ENCODE peak calls at places on chromosome 17, in six cellular contexts. M is HepG2, S is GM12878, W is NT2/D1, H is H1, G is K562. U is an unnamed sample.

GRCh38 chr17:80424878-80425765 is 10.2 kb downstream of the ENDOV start:
- DNase-seq in M (no peak), S (no peak), W (no peak), H (no peak), G (no peak), U (no peak)

GRCh38 chr17:73564856-73565255 is 79.4 kb downstream of the SDK2 start:
- DNase-seq in M (no peak), S (no peak), W (no peak), H (no peak), G (no peak), U (no peak)

GRCh38 chr17:83073389-83074063 is 5.9 kb upstream of the METRNL start:
- DNase-seq in M (no peak), S (no peak), W (no peak), H (no peak), G (peak), U (peak)

GRCh38 chr17:81941484-81942166 is 4.5 kb upstream of the PYCR1 start:
- DNase-seq in M (no peak), S (no peak), W (no peak), H (no peak), G (no peak), U (no peak)

GRCh38 chr17:32590974-32591373 is 104.2 kb downstream of the CDK5R1 start:
- DNase-seq in M (no peak), S (no peak), W (no peak), H (no peak), G (no peak), U (no peak)

GRCh38 chr17:4161560-4162221 is 18.7 kb downstream of the CYB5D2 start:
- DNase-seq in M (no peak), S (no peak), W (no peak), H (no peak), G (peak), U (no peak)

GRCh38 chr17:18859256-18859655 is 1.3 kb downstream of the PRPSAP2 start:
- DNase-seq in M (peak), S (no peak), W (no peak), H (no peak), G (peak), U (no peak)

GRCh38 chr17:7844292-7845154 is 10.3 kb upstream of the TMEM88 start:
- DNase-seq in M (peak), S (peak), W (no peak), H (no peak), G (peak), U (peak)

GRCh38 chr17:5508855-5509254 is 22.5 kb downstream of the MIS12 start:
- DNase-seq in M (peak), S (no peak), W (no peak), H (no peak), G (no peak), U (no peak)

GRCh38 chr17:50923611-50924010 is 57.5 kb upstream of the TOB1 start:
- DNase-seq in M (no peak), S (no peak), W (no peak), H (no peak), G (no peak), U (no peak)

GRCh38 chr17:82632461-82632860 is 15.8 kb downstream of the WDR45B start:
- DNase-seq in M (no peak), S (peak), W (no peak), H (no peak), G (no peak), U (no peak)

GRCh38 chr17:14741516-14741915 is 440.6 kb downstream of the HS3ST3B1 start:
- DNase-seq in M (no peak), S (no peak), W (no peak), H (no peak), G (no peak), U (no peak)

GRCh38 chr17:55962931-55963378 is 190.3 kb upstream of the ANKFN1 start:
- DNase-seq in M (no peak), S (no peak), W (no peak), H (no peak), G (no peak), U (no peak)

GRCh38 chr17:5592382-5592781 is 8.1 kb upstream of the NLRP1 start:
- DNase-seq in M (peak), S (no peak), W (no peak), H (no peak), G (no peak), U (peak)

GRCh38 chr17:1110844-1111598 is 68.8 kb downstream of the ABR start:
- DNase-seq in M (peak), S (no peak), W (no peak), H (no peak), G (no peak), U (peak)

GRCh38 chr17:53588317-53588716 is 234.4 kb upstream of the KIF2B start:
- DNase-seq in M (no peak), S (no peak), W (no peak), H (no peak), G (no peak), U (no peak)

GRCh38 chr17:75345514-75346167 is 56.4 kb upstream of the SLC25A19 start:
- DNase-seq in M (no peak), S (peak), W (no peak), H (no peak), G (no peak), U (no peak)

GRCh38 chr17:77877019-77877418 is 81.5 kb upstream of the TNRC6C start:
- DNase-seq in M (no peak), S (no peak), W (no peak), H (no peak), G (no peak), U (no peak)

GRCh38 chr17:38663125-38663751 is 11.5 kb downstream of the EPOP start:
- DNase-seq in M (peak), S (no peak), W (peak), H (peak), G (peak), U (peak)

GRCh38 chr17:16150251-16150859 is 65.0 kb downstream of the NCOR1 start:
- DNase-seq in M (no peak), S (no peak), W (no peak), H (no peak), G (no peak), U (peak)

GRCh38 chr17:78375401-78376079 is 2.9 kb upstream of the PGS1 start:
- DNase-seq in M (peak), S (no peak), W (no peak), H (no peak), G (no peak), U (no peak)

GRCh38 chr17:40093005-40093579 is 7.3 kb downstream of the NR1D1 start:
- DNase-seq in M (no peak), S (no peak), W (no peak), H (no peak), G (no peak), U (no peak)

GRCh38 chr17:61007980-61008379 is 330.3 kb downstream of the BCAS3 start:
- DNase-seq in M (no peak), S (no peak), W (no peak), H (no peak), G (no peak), U (no peak)

GRCh38 chr17:36069131-36069530 is 5.1 kb downstream of the CCL18 start:
- DNase-seq in M (no peak), S (no peak), W (no peak), H (no peak), G (no peak), U (no peak)

GRCh38 chr17:13537871-13538643 is 63.7 kb downstream of the HS3ST3A1 start:
- DNase-seq in M (no peak), S (no peak), W (no peak), H (no peak), G (peak), U (no peak)

GRCh38 chr17:80895366-80895765 is 96.3 kb upstream of the CHMP6 start:
- DNase-seq in M (no peak), S (no peak), W (no peak), H (no peak), G (no peak), U (no peak)

GRCh38 chr17:63041722-63042121 is 75.7 kb downstream of the TANC2 start:
- DNase-seq in M (no peak), S (no peak), W (no peak), H (no peak), G (no peak), U (no peak)

GRCh38 chr17:63039899-63040602 is 74.0 kb downstream of the TANC2 start:
- DNase-seq in M (no peak), S (no peak), W (no peak), H (no peak), G (no peak), U (peak)

GRCh38 chr17:63041251-63041650 is 75.2 kb downstream of the TANC2 start:
- DNase-seq in M (no peak), S (no peak), W (no peak), H (no peak), G (no peak), U (no peak)

GRCh38 chr17:63040816-63041215 is 74.8 kb downstream of the TANC2 start:
- DNase-seq in M (no peak), S (no peak), W (no peak), H (no peak), G (no peak), U (no peak)

GRCh38 chr17:63042443-63042842 is 76.4 kb downstream of the TANC2 start:
- DNase-seq in M (no peak), S (no peak), W (no peak), H (no peak), G (no peak), U (no peak)
- TF ChIP-seq ZNF274 in M (no peak), S (no peak), W (no peak), H (no peak), G (no peak), U (no peak)

GRCh38 chr17:44865231-44865660 is 17.6 kb downstream of the HIGD1B start:
- DNase-seq in M (peak), S (no peak), W (peak), H (peak), G (peak), U (peak)
- TF ChIP-seq ZNF274 in M (no peak), S (no peak), W (no peak), H (no peak), G (no peak), U (no peak)

DNA sequence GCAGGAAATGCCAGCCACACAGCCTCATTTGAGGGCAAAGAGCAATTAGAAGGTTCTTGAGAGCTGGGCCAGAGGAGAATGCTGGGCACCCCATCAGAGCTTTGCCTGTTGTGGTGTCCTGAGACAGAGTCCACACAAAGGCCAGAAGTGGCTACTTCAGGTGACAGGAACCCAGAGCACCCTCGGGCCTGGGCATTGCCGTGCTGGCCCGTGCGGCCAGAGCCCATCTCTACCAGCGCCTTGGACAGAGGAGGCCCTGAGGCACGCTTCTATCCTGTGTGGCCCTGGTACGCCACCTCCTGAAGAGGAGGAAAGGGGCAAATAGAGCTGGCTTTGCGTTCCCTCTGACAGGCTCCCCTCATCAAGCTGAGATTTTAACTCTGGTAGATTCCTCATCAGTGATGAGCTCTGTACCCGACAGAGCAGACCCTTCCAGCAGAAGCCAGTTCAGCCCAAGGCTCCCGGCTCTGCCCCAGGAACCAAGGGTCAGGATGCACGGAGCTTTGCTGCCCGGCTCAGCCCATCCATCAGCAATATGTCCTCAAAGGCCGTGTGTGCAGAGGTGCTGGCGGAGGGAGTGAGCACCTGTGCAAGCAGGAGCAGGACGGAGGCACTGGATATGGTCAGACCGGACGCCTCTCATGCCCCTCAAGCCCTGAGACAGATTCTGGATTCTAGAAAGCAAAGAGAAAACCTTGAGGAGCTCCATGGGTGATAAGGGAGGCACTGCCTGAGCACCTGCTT is 3.4 kb upstream of the RASD1 start:
- DNase-seq in M (no peak), S (no peak), W (no peak), H (no peak), G (no peak), U (no peak)
- TF ChIP-seq ZNF274 in M (no peak), S (no peak), W (no peak), H (no peak), G (no peak), U (no peak)

DNA sequence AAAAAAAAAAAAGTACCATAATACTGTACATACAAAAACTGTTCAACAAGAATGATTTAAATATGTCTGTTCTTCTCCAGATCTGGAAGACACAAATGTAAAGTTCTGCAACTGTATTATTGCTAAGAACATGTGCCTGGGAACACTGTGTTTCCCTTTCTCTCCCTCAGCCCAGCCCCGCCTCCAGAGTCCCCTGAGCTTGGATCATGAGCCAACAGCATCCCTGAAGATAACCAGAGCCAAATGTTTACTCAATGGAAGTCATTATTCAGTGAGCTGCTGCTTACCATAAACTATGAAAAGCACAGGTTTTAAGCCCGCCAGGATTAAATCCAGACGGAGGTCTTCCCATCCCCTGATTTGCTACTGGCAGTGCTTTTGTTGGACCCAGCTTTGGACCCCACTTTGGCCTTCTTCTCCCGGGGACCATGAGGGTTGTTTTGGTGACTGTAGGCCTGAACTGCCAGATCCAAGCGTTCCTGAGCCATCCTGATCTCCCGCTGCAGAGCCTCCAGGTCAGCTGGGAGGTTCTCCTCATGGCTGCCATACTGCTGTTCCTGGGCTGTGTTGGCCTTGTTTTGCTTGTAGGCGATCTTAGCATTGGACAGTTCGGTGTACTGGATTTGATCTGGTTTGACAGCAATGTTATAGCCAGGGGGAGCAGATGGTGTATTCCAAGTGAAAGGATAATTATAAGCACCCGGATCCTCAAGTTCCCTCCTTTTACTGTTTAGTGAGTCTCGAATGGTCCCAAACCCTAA is 25.6 kb downstream of the GJC1 start:
- DNase-seq in M (no peak), S (no peak), W (no peak), H (no peak), G (no peak), U (no peak)
- TF ChIP-seq ZNF274 in M (no peak), S (no peak), W (no peak), H (no peak), G (no peak), U (no peak)

U was measured in HCT116.